ENCODE peak calls at places on chromosomes 12 and 14, in six cellular contexts. W, A, D, J, P and H are unnamed samples.

GRCh38 chr12:130286741-130287140 is 50.9 kb upstream of the PIWIL1 start:
- DNase-seq in P (no peak), W (no peak), J (no peak), A (no peak), D (no peak), H (no peak)

GRCh38 chr14:105528859-105529505 is 2.6 kb downstream of the TMEM121 start:
- DNase-seq in D (no peak), P (no peak), W (no peak), J (no peak), A (peak), H (no peak)

GRCh38 chr12:58148405-58148804 is 207.0 kb downstream of the ATP23 start:
- DNase-seq in D (no peak), J (no peak), W (no peak), A (no peak), P (no peak), H (no peak)

GRCh38 chr12:52202361-52203078 is 10.7 kb upstream of the KRT80 start:
- DNase-seq in J (no peak), W (no peak), P (peak), D (no peak), A (peak), H (no peak)

GRCh38 chr14:72745991-72746980 is 147.6 kb downstream of the DPF3 start:
- DNase-seq in A (no peak), J (no peak), W (no peak), D (peak), P (no peak), H (no peak)

GRCh38 chr14:101460986-101461750 is 100.1 kb upstream of the DIO3 start:
- DNase-seq in P (peak), J (no peak), W (no peak), D (peak), A (no peak), H (no peak)

GRCh38 chr12:10211975-10212622 is 578 bp upstream of the GABARAPL1 start:
- DNase-seq in P (peak), J (no peak), D (peak), A (peak), W (peak), H (peak)

GRCh38 chr14:62957562-62957961 is 87.7 kb downstream of the KCNH5 start:
- DNase-seq in A (no peak), J (no peak), D (no peak), W (no peak), P (no peak), H (no peak)

GRCh38 chr12:95114766-95115450 is 41.5 kb upstream of the NR2C1 start:
- DNase-seq in A (no peak), W (no peak), J (no peak), D (no peak), P (no peak), H (no peak)

GRCh38 chr12:52434760-52435530 is 774 bp upstream of the KRT75 start:
- DNase-seq in P (no peak), D (no peak), W (no peak), A (no peak), J (no peak), H (no peak)

GRCh38 chr14:55127491-55127951 is 1.5 kb upstream of the LGALS3 start:
- DNase-seq in P (no peak), D (no peak), A (no peak), J (no peak), W (no peak), H (no peak)

GRCh38 chr12:42507031-42507430 is 82.5 kb downstream of the PRICKLE1 start:
- DNase-seq in W (no peak), A (no peak), D (no peak), P (no peak), J (no peak), H (no peak)

GRCh38 chr12:41992029-41992428 is 152.6 kb downstream of the GXYLT1 start:
- DNase-seq in A (no peak), W (no peak), P (no peak), J (no peak), D (no peak), H (no peak)

GRCh38 chr14:96653597-96653996 is 143.6 kb upstream of the VRK1 start:
- DNase-seq in J (no peak), A (no peak), D (no peak), W (no peak), P (no peak), H (no peak)

GRCh38 chr12:104957388-104958008 is 592 bp downstream of the SLC41A2 start:
- DNase-seq in D (peak), P (peak), J (no peak), A (no peak), W (peak), H (no peak)

GRCh38 chr12:57512665-57513064 is 7.6 kb downstream of the DDIT3 start:
- DNase-seq in P (no peak), J (no peak), A (no peak), D (no peak), W (no peak), H (no peak)

GRCh38 chr14:93799617-93800016 is 11.3 kb upstream of the PRIMA1 start:
- DNase-seq in J (no peak), A (no peak), W (no peak), P (no peak), D (no peak), H (no peak)
- H3K27ac ChIP-seq in J (no peak), A (no peak), W (no peak), P (no peak), D (peak), H (no peak)

DNA sequence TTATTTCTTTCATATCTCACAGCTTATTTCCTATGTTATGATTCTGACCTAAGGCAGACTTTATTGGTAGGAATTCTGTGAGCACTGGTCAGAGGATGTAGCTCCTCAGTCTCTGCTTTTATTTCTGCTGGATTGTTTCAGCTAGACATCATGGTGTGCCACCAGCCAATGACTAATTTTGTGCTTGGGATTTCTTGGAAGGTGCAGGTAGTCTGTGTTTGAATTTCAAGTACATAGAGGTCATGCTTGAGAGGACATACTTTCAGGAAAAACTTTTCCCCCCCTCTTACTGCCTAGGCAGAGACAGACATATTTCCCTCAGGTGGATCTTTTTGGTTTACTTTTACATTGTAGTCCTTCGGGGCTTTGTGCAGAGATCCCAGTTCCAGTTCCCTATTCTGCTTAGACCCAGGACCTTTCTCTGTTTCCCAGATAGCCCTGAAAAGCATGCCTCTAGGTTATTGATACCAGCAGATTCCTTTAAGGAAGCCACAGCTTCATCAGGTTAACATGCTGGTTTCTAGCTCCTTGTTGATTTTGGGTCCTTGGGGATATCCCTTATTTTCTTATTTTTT is 28.6 kb downstream of the BRMS1L start:
- DNase-seq in D (no peak), A (no peak), P (no peak), W (no peak), J (no peak), H (no peak)
- H3K27ac ChIP-seq in D (no peak), A (no peak), P (no peak), W (no peak), J (no peak), H (no peak)

DNA sequence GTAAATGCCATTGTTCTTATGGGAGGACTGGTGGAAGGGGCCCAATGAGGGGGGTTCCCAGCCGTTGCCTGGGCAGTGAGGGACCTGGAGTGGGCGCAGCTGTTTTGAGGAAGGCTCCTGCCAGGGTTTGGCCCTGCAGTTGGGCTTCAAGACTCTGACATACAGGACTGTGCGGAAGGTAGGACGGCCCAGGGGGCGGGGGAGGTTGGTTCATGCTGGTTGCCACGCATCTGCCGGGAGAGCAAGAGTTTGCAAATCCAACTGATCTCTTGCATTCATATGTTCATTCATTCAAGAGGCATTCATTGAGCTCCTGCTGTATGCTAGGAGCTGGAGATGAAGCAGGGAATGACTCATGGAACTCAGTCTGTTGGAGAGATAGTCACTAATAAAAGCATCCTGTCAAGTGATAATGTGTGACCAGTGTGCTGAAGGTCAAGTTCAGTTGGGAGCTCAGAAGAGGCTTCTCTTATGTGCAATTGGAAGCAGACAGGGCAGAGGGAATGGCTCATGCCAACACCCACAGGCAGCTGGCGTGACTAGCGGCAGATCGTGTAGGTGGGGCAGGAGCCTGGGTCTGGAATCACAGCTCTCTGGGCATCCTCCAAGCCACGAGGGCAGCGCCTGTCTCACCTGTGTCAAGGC is 7.8 kb downstream of the SH2B3 start:
- DNase-seq in P (no peak), W (no peak), A (no peak), D (no peak), J (no peak), H (no peak)
- H3K27ac ChIP-seq in P (no peak), W (peak), A (no peak), D (no peak), J (no peak), H (no peak)

DNA sequence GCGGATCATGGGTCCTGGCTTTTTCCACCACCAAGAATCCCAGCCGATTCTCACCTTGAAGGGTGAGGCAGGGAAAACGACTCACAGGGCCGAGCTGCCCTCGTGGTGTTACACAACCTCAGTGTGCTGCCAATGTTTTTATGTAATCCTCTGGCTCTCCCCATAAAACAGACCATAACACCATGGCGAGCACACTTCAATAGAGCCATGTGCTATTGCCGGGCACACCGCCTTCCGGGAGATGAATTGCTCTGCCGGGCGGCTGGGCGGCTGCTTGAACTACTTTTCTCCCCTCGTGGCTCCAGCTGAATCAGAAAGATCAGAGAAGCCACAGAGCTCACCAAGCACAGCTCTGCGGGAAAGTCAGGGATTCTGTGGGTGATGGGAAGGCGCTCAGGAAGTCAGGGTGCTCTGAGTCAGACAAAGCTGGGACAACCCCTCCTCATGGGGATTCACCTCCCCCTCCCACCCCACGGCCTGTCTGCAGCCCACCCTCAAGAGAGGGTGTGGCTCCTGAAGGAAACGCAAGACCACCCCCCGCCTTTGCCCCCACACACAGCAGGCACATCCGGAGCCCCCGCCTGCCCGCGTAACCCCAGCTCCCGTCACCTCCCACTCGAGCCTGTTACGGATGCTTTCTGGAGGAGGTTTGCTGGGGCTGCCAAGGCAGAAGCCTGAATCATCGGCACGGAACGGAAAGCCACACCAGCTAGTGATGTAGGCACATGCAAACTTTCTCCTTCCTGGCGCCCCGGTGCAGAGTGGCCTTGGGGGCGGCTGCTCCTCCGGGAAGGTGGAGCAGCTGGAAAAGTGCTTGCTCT is 1.8 kb downstream of the GALNT9 start:
- DNase-seq in W (peak), D (no peak), P (no peak), J (no peak), A (peak), H (peak)
- H3K27ac ChIP-seq in W (no peak), D (no peak), P (no peak), J (no peak), A (no peak), H (no peak)

GRCh38 chr12:124800506-124800905 is 63.2 kb downstream of the SCARB1 start:
- DNase-seq in D (no peak), J (no peak), W (no peak), P (no peak), A (no peak), H (no peak)

GRCh38 chr12:124797321-124797720 is 66.3 kb downstream of the SCARB1 start:
- DNase-seq in D (no peak), J (no peak), W (no peak), P (no peak), A (no peak), H (no peak)

GRCh38 chr12:124795081-124795948 is 68.3 kb downstream of the SCARB1 start:
- DNase-seq in P (no peak), J (no peak), W (no peak), D (no peak), A (no peak), H (no peak)

GRCh38 chr12:124792961-124793441 is 70.7 kb downstream of the SCARB1 start:
- DNase-seq in W (no peak), D (no peak), P (no peak), J (no peak), A (no peak), H (no peak)

GRCh38 chr12:124796303-124796957 is 67.2 kb downstream of the SCARB1 start:
- DNase-seq in P (no peak), W (no peak), J (no peak), A (no peak), D (no peak), H (no peak)
- H3K27ac ChIP-seq in P (no peak), W (no peak), J (no peak), A (no peak), D (no peak), H (peak)

GRCh38 chr12:25713264-25713663 is 160.2 kb upstream of the LMNTD1 start:
- DNase-seq in J (no peak), W (no peak), D (no peak), A (no peak), P (no peak), H (no peak)

GRCh38 chr12:25716842-25717241 is 163.8 kb upstream of the LMNTD1 start:
- DNase-seq in D (no peak), A (no peak), P (no peak), W (no peak), J (no peak), H (no peak)

GRCh38 chr12:25712169-25712568 is 159.1 kb upstream of the LMNTD1 start:
- DNase-seq in A (no peak), D (no peak), J (no peak), W (no peak), P (no peak), H (no peak)

GRCh38 chr12:25715147-25715546 is 162.1 kb upstream of the LMNTD1 start:
- DNase-seq in W (no peak), J (no peak), A (no peak), D (no peak), P (no peak), H (no peak)

DNA sequence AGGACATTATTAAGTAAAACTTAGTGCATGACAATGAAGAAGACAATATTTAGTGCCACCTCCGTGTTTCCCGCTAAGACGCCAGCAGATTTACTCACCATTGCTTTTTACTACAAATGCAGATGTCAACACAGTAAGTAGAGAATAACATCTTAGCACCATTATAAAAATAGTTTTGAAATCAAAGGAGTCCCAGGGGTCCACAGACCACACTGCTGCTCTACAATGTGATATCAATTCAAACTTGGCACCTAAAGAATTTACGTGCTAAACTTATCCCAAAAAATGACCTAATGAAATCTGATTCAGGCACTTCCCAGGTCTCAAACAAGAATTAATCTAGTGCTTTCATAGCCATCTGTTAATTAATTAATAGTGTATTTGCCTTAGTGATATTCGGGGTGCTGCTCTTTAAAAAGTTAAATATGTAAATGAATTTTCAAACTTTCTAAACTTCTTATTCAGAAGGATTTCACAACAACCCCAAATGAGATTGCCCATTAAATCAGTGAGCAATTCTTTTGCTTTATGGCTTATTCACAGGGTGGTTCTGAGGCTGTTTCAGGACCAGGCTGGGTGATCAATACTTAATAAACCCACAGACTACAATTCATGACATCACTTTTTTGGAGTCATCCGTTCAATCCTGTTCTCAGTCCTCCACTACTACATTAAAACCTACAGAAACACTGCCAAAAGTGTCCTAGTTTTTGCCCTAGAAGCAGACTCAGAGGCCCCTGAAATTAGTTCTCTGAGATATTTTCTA is 161.3 kb upstream of the LMNTD1 start:
- DNase-seq in D (no peak), W (no peak), A (no peak), J (no peak), P (no peak), H (no peak)
- H3K27ac ChIP-seq in D (no peak), W (no peak), A (no peak), J (no peak), P (no peak), H (no peak)

DNA sequence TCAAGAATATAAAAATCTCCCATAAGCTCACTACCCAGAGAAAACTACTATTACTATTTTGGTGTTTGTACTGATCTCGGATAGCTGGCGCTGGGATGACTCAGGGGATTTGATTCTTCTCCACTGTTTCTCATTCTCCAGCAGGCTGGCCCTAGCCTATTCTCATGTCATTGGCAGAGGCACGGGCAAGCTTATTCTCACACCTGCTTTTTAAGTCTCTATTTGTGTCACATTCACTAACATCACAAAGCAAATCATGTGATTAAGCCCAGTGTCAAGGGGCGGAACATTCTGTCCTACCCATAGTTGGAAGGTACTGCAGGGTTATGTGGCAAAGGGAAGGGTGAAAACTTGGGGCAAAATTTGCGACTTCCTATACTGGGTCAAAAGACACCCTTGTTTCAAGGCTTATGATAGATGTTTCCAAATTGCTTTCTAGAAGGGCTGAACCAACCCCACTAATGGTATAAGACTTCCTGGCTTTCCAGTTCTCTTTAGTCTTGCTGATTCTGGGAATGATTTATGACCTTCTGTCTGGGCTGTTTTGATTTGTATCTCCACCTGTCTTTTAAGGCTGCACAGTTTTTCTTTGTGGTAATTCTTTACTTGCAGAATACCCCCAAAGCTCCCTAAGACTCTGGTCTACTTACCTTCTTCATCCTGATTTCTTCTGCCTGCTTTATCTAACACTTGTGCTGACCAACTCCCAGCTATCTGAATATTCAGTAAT is 406.4 kb downstream of the NRXN3 start:
- DNase-seq in P (no peak), J (no peak), D (no peak), W (no peak), A (no peak), H (no peak)
- H3K27ac ChIP-seq in P (no peak), J (no peak), D (no peak), W (no peak), A (no peak), H (no peak)

DNA sequence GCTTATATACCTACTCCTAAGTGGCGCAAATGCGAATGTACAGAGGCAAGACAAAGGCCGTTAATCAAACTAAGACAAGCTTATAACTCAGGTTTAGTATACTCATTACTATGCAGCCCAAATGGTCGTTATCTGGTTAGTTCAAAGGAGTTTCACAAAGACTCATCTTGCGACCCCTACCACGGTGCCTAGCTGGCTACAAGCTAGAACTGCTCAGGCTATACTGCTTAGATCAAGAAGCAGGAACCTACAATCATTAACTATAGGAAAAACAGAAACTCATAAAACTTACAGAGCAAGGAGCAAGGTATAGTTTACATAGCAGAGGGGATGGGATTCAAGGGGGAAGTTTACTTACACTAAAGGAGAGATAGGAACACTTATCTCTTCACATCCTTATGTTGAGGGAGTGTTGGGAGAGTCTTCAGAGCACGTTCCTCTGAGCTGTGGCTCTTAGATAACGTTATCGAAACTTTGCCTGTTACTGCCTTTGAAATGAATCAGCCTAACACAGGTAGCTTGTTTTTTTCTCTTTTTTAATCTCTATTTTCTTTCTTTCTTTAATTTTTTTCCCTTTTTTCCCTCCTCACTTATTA is 58.2 kb downstream of the FSCB start:
- DNase-seq in J (no peak), W (no peak), A (no peak), D (no peak), P (no peak), H (no peak)
- H3K27ac ChIP-seq in J (no peak), W (no peak), A (no peak), D (no peak), P (no peak), H (no peak)